ENCODE peak calls at places on chromosomes 1 and 21, in six cellular contexts. M is GM12891; P is NCI-H2171 treated with DMSO at 0.1 percent for 48 hours; V is activated T-cell treated with anti-CD3 and anti-CD28 coated beads, Interleukin-2, amount 50 U/mL, for 24 hours; R is PC-9; U is mesenchymal stem cell. E is an unnamed sample.

GRCh38 chr1:233215135-233215722 is 80.3 kb downstream of the PCNX2 start:
- DNase-seq in M (no peak), P (no peak), V (no peak), R (no peak), U (no peak), E (no peak)

GRCh38 chr21:37459575-37459974 is 93.0 kb downstream of the DYRK1A start:
- DNase-seq in M (no peak), P (no peak), V (no peak), R (no peak), U (peak), E (no peak)

GRCh38 chr1:71638081-71638766 is 557.4 kb upstream of the ZRANB2 start:
- DNase-seq in M (no peak), P (no peak), V (no peak), R (no peak), U (peak), E (no peak)

GRCh38 chr1:112872551-112872962 is 83.4 kb downstream of the SLC16A1 start:
- DNase-seq in M (no peak), P (no peak), V (no peak), R (no peak), U (peak), E (no peak)

GRCh38 chr1:192639607-192640368 is 3.8 kb downstream of the RGS13 start:
- DNase-seq in M (no peak), P (no peak), V (no peak), R (peak), U (peak), E (no peak)

GRCh38 chr1:236480758-236481436 is 42.9 kb upstream of the LGALS8 start:
- DNase-seq in M (no peak), P (no peak), V (no peak), R (peak), U (no peak), E (no peak)

GRCh38 chr1:159925713-159926066 is 383 bp upstream of the TAGLN2 start:
- DNase-seq in M (no peak), P (no peak), V (no peak), R (no peak), U (no peak), E (no peak)

GRCh38 chr1:27556781-27557595 is 47.0 kb downstream of the AHDC1 start:
- DNase-seq in M (peak), P (peak), V (peak), R (peak), U (peak), E (peak)

GRCh38 chr1:115456441-115456961 is 118.5 kb upstream of the NGF start:
- DNase-seq in M (no peak), P (no peak), V (no peak), R (peak), U (no peak), E (no peak)

GRCh38 chr1:203548917-203549708 is 55.2 kb downstream of the OPTC start:
- DNase-seq in M (no peak), P (peak), V (no peak), R (peak), U (no peak), E (no peak)

GRCh38 chr1:9823943-9824701 is at the start of gene CLSTN1:
- DNase-seq in M (peak), P (peak), V (peak), R (peak), U (peak), E (peak)

GRCh38 chr1:211715976-211716375 is 40.6 kb upstream of the NEK2 start:
- DNase-seq in M (no peak), P (peak), V (no peak), R (no peak), U (no peak), E (no peak)

GRCh38 chr1:16124377-16125087 is 31.3 kb downstream of the EPHA2 start:
- DNase-seq in M (no peak), P (peak), V (no peak), R (no peak), U (no peak), E (no peak)

GRCh38 chr1:12230549-12231275 is 882 bp downstream of the VPS13D start:
- DNase-seq in M (peak), P (no peak), V (peak), R (no peak), U (peak), E (no peak)

GRCh38 chr1:156589546-156589945 is 2.0 kb upstream of the NAXE start:
- DNase-seq in M (no peak), P (no peak), V (no peak), R (no peak), U (no peak), E (no peak)

GRCh38 chr1:65027699-65028358 is 61.5 kb upstream of the JAK1 start:
- DNase-seq in M (no peak), P (peak), V (no peak), R (no peak), U (no peak), E (no peak)

GRCh38 chr1:164735315-164736052 is 176.5 kb downstream of the PBX1 start:
- DNase-seq in M (no peak), P (no peak), V (no peak), R (peak), U (peak), E (no peak)

E was measured in GM18507.